ENCODE peak calls at places on chromosomes 7 and 10, in four cellular contexts. B is pons, W is aorta, A is occipital lobe. M is an unnamed sample.

GRCh38 chr10:79027147-79028055 is 41.4 kb upstream of the ZMIZ1 start:
- DNase-seq in B (no peak), W (peak; percentile 45), A (no peak), M (peak; percentile 60)

GRCh38 chr7:159121068-159121467 is 23.6 kb downstream of the VIPR2 start:
- DNase-seq in B (no peak), W (no peak), A (no peak), M (no peak)

GRCh38 chr7:80313067-80313626 is 178.5 kb downstream of the GNAI1 start:
- DNase-seq in B (no peak), W (no peak), A (no peak), M (no peak)

GRCh38 chr7:89813096-89813495 is 341.2 kb upstream of the STEAP1 start:
- DNase-seq in B (no peak), W (no peak), A (no peak), M (no peak)

GRCh38 chr10:127266431-127266830 is 70.0 kb upstream of the INSYN2A start:
- DNase-seq in B (no peak), W (no peak), A (no peak), M (no peak)

GRCh38 chr10:11719496-11719895 is 22.7 kb upstream of the ECHDC3 start:
- DNase-seq in B (no peak), W (no peak), A (no peak), M (no peak)

GRCh38 chr10:84706431-84706830 is 378.0 kb downstream of the CCSER2 start:
- DNase-seq in B (no peak), W (no peak), A (no peak), M (no peak)

GRCh38 chr10:34116780-34117179 is 698.3 kb downstream of the PARD3 start:
- DNase-seq in B (no peak), W (no peak), A (no peak), M (no peak)

GRCh38 chr7:452230-452751 is 67.4 kb downstream of the PDGFA start:
- DNase-seq in B (no peak), W (no peak), A (no peak), M (no peak)

M was measured in Jurkat, Clone E6-1.